ENCODE peak calls at places on chromosomes 3 and 15, in four cellular contexts. J, A, C and F are unnamed samples.
A peak's percentile ranks its signal among the peaks of the same experiment; 100 is the strongest.

GRCh38 chr3:30631237-30631961 is 25.0 kb downstream of the TGFBR2 start:
- DNase-seq in J (peak; percentile 52), A (peak; percentile 48), C (no peak), F (no peak)

GRCh38 chr3:143613226-143613625 is 235.0 kb downstream of the SLC9A9 start:
- DNase-seq in J (peak; percentile 21), A (no peak), C (no peak), F (no peak)

GRCh38 chr3:117719316-117719926 is 1009.8 kb downstream of the TUSC7 start:
- DNase-seq in J (peak; percentile 41), A (no peak), C (peak; percentile 6), F (no peak)

GRCh38 chr15:40939909-40940801 is 11.0 kb downstream of the DLL4 start:
- DNase-seq in J (no peak), A (no peak), C (no peak), F (no peak)

GRCh38 chr3:195071916-195072820 is 198.8 kb downstream of the XXYLT1 start:
- DNase-seq in J (no peak), A (no peak), C (no peak), F (no peak)

GRCh38 chr15:42471002-42471401 is 19.9 kb downstream of the ZNF106 start:
- DNase-seq in J (no peak), A (no peak), C (no peak), F (no peak)

GRCh38 chr15:53869044-53869805 is 109.0 kb upstream of the UNC13C start:
- DNase-seq in J (no peak), A (no peak), C (peak; percentile 16), F (no peak)

GRCh38 chr3:43919067-43919466 is 228.3 kb downstream of the ABHD5 start:
- DNase-seq in J (peak; percentile 6), A (no peak), C (no peak), F (no peak)

GRCh38 chr3:95348879-95349278 is 1286.0 kb downstream of the NSUN3 start:
- DNase-seq in J (no peak), A (no peak), C (no peak), F (no peak)

GRCh38 chr3:153734777-153735551 is 386.2 kb upstream of the ARHGEF26 start:
- DNase-seq in J (peak; percentile 5), A (no peak), C (peak; percentile 13), F (no peak)

GRCh38 chr15:80502782-80503181 is 98.6 kb downstream of the ARNT2 start:
- DNase-seq in J (peak; percentile 75), A (no peak), C (no peak), F (no peak)

GRCh38 chr3:150094150-150094932 is 123.6 kb upstream of the PFN2 start:
- DNase-seq in J (no peak), A (no peak), C (no peak), F (no peak)

GRCh38 chr3:184129012-184129411 is 6.1 kb upstream of the EIF2B5 start:
- DNase-seq in J (peak; percentile 61), A (no peak), C (no peak), F (peak; percentile 33)

GRCh38 chr3:38581774-38582173 is 67.7 kb downstream of the SCN5A start:
- DNase-seq in J (no peak), A (no peak), C (no peak), F (no peak)

GRCh38 chr3:64299206-64299605 is 73.9 kb upstream of the PRICKLE2 start:
- DNase-seq in J (peak; percentile 13), A (no peak), C (no peak), F (no peak)

GRCh38 chr15:79193157-79193948 is 89.2 kb upstream of the ANKRD34C start:
- DNase-seq in J (no peak), A (no peak), C (no peak), F (no peak)

GRCh38 chr15:63611217-63611616 is 14.0 kb downstream of the FBXL22 start:
- DNase-seq in J (no peak), A (no peak), C (no peak), F (no peak)

GRCh38 chr15:90306560-90306959 is 41.1 kb downstream of the NGRN start:
- DNase-seq in J (no peak), A (no peak), C (no peak), F (no peak)

GRCh38 chr3:194070220-194070633 is 65.7 kb upstream of the HES1 start:
- DNase-seq in J (no peak), A (no peak), C (no peak), F (peak; percentile 35)

GRCh38 chr3:18087963-18088362 is 337.2 kb downstream of the SATB1 start:
- DNase-seq in J (no peak), A (no peak), C (no peak), F (no peak)

GRCh38 chr3:149179225-149179624 is 42.4 kb downstream of the CP start:
- DNase-seq in J (no peak), A (no peak), C (no peak), F (no peak)

GRCh38 chr3:14549256-14549931 is 9.3 kb upstream of the GRIP2 start:
- DNase-seq in J (peak; percentile 7), A (no peak), C (peak; percentile 63), F (no peak)

GRCh38 chr3:80060664-80061063 is 292.9 kb upstream of the ROBO1 start:
- DNase-seq in J (peak; percentile 28), A (no peak), C (no peak), F (no peak)

GRCh38 chr3:196650740-196651311 is 11.3 kb downstream of the NRROS start:
- DNase-seq in J (peak; percentile 97), A (no peak), C (peak; percentile 88), F (no peak)